ENCODE peak calls at places on chromosomes 12 and 14, in four cellular contexts. One of them, this sample, is unnamed. For H3K4me1, the result is how much of the 10 kb centered on the place peaks cover.

GRCh38 chr14:95979339-95980042 is 59.7 kb upstream of the C14orf132 start:
- DNase-seq in PC-9: no peak
- DNase-seq in testis: no peak
- DNase-seq in ascending aorta: no peak
- DNase-seq in this sample: no peak

GRCh38 chr12:109741286-109741969 is 27.8 kb downstream of the FAM222A start:
- DNase-seq in ascending aorta: peak
- DNase-seq in testis: no peak
- DNase-seq in PC-9: no peak
- DNase-seq in this sample: no peak

GRCh38 chr14:71668942-71669341 is 263.3 kb upstream of the RGS6 start:
- DNase-seq in ascending aorta: no peak
- DNase-seq in testis: no peak
- DNase-seq in PC-9: no peak
- DNase-seq in this sample: no peak

GRCh38 chr12:42611571-42612257 is 22.2 kb upstream of the PRICKLE1 start:
- DNase-seq in ascending aorta: no peak
- DNase-seq in PC-9: no peak
- DNase-seq in testis: no peak
- DNase-seq in this sample: no peak

GRCh38 chr12:6950401-6950801 is 755 bp upstream of the PTPN6 start:
- DNase-seq in PC-9: no peak
- DNase-seq in ascending aorta: no peak
- DNase-seq in testis: no peak
- DNase-seq in this sample: no peak

GRCh38 chr14:96098309-96098998 is 59.3 kb downstream of the C14orf132 start:
- DNase-seq in PC-9: no peak
- DNase-seq in ascending aorta: peak
- DNase-seq in testis: peak
- DNase-seq in this sample: no peak

GRCh38 chr14:94373708-94374107 is 14.7 kb downstream of the SERPINA1 start:
- DNase-seq in ascending aorta: peak
- DNase-seq in PC-9: no peak
- DNase-seq in testis: no peak
- DNase-seq in this sample: no peak

GRCh38 chr12:46664771-46665287 is 161.0 kb downstream of the SLC38A4 start:
- DNase-seq in ascending aorta: no peak
- DNase-seq in testis: no peak
- DNase-seq in PC-9: peak
- DNase-seq in this sample: peak

GRCh38 chr12:127306604-127307215 is 960.3 kb upstream of the TMEM132C start:
- DNase-seq in testis: no peak
- DNase-seq in PC-9: no peak
- DNase-seq in ascending aorta: no peak
- DNase-seq in this sample: no peak

GRCh38 chr14:74886001-74886400 is 4.3 kb downstream of the DLST start:
- DNase-seq in ascending aorta: no peak
- DNase-seq in PC-9: no peak
- DNase-seq in testis: no peak
- DNase-seq in this sample: no peak

GRCh38 chr14:71361335-71361734 is 454.1 kb downstream of the PCNX1 start:
- DNase-seq in testis: no peak
- DNase-seq in PC-9: peak
- DNase-seq in ascending aorta: no peak
- DNase-seq in this sample: no peak

GRCh38 chr12:42750356-42750755 is 160.8 kb upstream of the PRICKLE1 start:
- DNase-seq in PC-9: no peak
- DNase-seq in testis: no peak
- DNase-seq in ascending aorta: no peak
- DNase-seq in this sample: no peak

GRCh38 chr12:59689776-59690175 is 93.9 kb downstream of the SLC16A7 start:
- DNase-seq in ascending aorta: no peak
- DNase-seq in testis: no peak
- DNase-seq in PC-9: no peak
- DNase-seq in this sample: no peak

GRCh38 chr12:10940389-10940788 is 1.3 kb upstream of the TAS2R14 start:
- DNase-seq in testis: no peak
- DNase-seq in PC-9: peak
- DNase-seq in ascending aorta: no peak
- DNase-seq in this sample: no peak

GRCh38 chr14:105842105-105842504 is 315.7 kb downstream of the TMEM121 start:
- DNase-seq in testis: no peak
- DNase-seq in PC-9: no peak
- DNase-seq in ascending aorta: no peak
- DNase-seq in this sample: no peak

GRCh38 chr14:73452341-73453191 is 5.8 kb downstream of the NUMB start:
- DNase-seq in testis: no peak
- DNase-seq in PC-9: no peak
- DNase-seq in ascending aorta: no peak
- DNase-seq in this sample: no peak

GRCh38 chr14:48937796-48938195 is 648.4 kb downstream of the RPS29 start:
- DNase-seq in PC-9: no peak
- DNase-seq in ascending aorta: no peak
- DNase-seq in testis: no peak
- DNase-seq in this sample: no peak

GRCh38 chr12:117599849-117600248 is 238.4 kb upstream of the NOS1 start:
- DNase-seq in testis: no peak
- DNase-seq in ascending aorta: no peak
- DNase-seq in PC-9: no peak
- DNase-seq in this sample: no peak
- H3K27ac ChIP-seq in testis: no peak
- H3K27ac ChIP-seq in ascending aorta: no peak
- H3K27ac ChIP-seq in PC-9: no peak
- H3K27ac ChIP-seq in this sample: no peak

GRCh38 chr12:124578445-124578844 is 11.0 kb upstream of the NCOR2 start:
- DNase-seq in testis: no peak
- DNase-seq in PC-9: no peak
- DNase-seq in ascending aorta: no peak
- DNase-seq in this sample: no peak
- H3K4me1 ChIP-seq in testis: under half
- H3K4me1 ChIP-seq in PC-9: under half
- H3K4me1 ChIP-seq in ascending aorta: under half
- H3K4me1 ChIP-seq in this sample: under half

GRCh38 chr12:107320929-107321618 is 227.7 kb upstream of the CRY1 start:
- DNase-seq in testis: peak
- DNase-seq in ascending aorta: no peak
- DNase-seq in PC-9: peak
- DNase-seq in this sample: peak
- H3K27ac ChIP-seq in testis: no peak
- H3K27ac ChIP-seq in ascending aorta: no peak
- H3K27ac ChIP-seq in PC-9: peak
- H3K27ac ChIP-seq in this sample: peak

DNA sequence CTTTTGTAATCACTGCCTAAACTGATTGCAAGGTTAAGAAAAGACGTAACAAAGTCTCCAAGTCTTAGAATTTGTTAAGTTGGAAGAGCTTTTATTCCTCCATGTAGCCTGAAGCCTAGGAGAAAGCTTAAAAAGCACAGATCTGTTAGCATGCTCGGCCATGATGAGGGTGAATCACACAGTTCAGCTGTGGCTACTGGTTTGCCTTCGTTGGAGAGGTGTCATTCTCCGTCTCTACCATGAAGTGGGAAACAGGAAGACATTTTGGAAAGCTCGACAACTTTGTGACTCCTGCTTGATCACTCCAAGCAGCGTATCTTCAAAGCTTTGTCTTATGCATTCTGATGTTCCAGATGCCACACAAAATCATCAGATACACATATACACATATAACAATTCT is 27.1 kb downstream of the DCP1B start:
- DNase-seq in testis: no peak
- DNase-seq in PC-9: no peak
- DNase-seq in ascending aorta: no peak
- DNase-seq in this sample: no peak
- H3K4me1 ChIP-seq in testis: under half
- H3K4me1 ChIP-seq in PC-9: under half
- H3K4me1 ChIP-seq in ascending aorta: under half
- H3K4me1 ChIP-seq in this sample: under half

DNA sequence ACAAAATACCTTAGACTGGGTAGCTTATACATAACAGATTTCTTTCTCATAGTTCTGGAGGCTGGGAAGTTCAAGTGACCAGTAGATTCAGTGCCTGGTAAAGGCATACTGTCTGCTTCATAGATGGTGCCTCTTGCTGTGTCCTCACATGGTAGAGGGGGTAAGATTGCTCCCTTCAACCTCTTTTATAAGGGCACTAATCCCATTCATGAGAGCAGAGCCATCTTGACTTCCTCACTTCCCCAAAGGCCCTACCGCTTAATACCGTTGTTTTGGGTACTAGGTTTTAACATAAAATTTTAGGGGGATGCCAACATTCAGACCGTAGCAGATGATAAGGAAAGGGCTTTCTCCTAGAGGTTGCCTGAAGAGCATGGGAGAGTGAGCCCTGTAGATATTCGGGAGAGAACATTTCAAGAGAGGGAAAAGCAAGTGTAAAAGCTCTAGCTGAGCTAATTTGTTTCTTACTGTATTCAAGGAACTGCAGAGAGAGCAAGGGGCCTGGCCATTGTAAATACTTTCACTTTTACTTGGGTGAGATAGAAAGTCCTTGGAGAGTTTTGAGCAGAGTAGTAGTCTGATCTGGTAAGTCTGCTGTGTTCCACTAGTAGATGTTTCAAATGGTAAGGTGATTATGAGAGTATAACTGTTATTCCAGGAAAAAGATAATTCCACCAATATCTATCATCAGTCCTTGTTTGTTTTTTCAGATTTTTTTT is 27.3 kb downstream of the FRS2 start:
- DNase-seq in PC-9: no peak
- DNase-seq in testis: no peak
- DNase-seq in ascending aorta: no peak
- DNase-seq in this sample: peak
- H3K27ac ChIP-seq in PC-9: no peak
- H3K27ac ChIP-seq in testis: no peak
- H3K27ac ChIP-seq in ascending aorta: no peak
- H3K27ac ChIP-seq in this sample: no peak

GRCh38 chr14:21100931-21101330 is at the start of gene TMEM253:
- DNase-seq in PC-9: no peak
- DNase-seq in ascending aorta: peak
- DNase-seq in testis: no peak
- DNase-seq in this sample: no peak

GRCh38 chr14:21098134-21098891 is at the start of gene ZNF219:
- DNase-seq in PC-9: peak
- DNase-seq in ascending aorta: peak
- DNase-seq in testis: peak
- DNase-seq in this sample: no peak

GRCh38 chr14:21099596-21099985 is 1.1 kb upstream of the ZNF219 start:
- DNase-seq in ascending aorta: peak
- DNase-seq in PC-9: no peak
- DNase-seq in testis: no peak
- DNase-seq in this sample: no peak

GRCh38 chr14:21097616-21098133 is 780 bp downstream of the ZNF219 start:
- DNase-seq in PC-9: no peak
- DNase-seq in testis: peak
- DNase-seq in ascending aorta: peak
- DNase-seq in this sample: no peak

GRCh38 chr14:21098892-21099595 is 589 bp upstream of the ZNF219 start:
- DNase-seq in testis: peak
- DNase-seq in ascending aorta: peak
- DNase-seq in PC-9: no peak
- DNase-seq in this sample: no peak
- H3K4me1 ChIP-seq in testis: under half
- H3K4me1 ChIP-seq in ascending aorta: under half
- H3K4me1 ChIP-seq in PC-9: under half
- H3K4me1 ChIP-seq in this sample: under half

GRCh38 chr14:55303646-55304277 is 32.5 kb downstream of the FBXO34 start:
- DNase-seq in PC-9: no peak
- DNase-seq in ascending aorta: no peak
- DNase-seq in testis: no peak
- DNase-seq in this sample: peak
- H3K27ac ChIP-seq in PC-9: no peak
- H3K27ac ChIP-seq in ascending aorta: no peak
- H3K27ac ChIP-seq in testis: no peak
- H3K27ac ChIP-seq in this sample: peak

DNA sequence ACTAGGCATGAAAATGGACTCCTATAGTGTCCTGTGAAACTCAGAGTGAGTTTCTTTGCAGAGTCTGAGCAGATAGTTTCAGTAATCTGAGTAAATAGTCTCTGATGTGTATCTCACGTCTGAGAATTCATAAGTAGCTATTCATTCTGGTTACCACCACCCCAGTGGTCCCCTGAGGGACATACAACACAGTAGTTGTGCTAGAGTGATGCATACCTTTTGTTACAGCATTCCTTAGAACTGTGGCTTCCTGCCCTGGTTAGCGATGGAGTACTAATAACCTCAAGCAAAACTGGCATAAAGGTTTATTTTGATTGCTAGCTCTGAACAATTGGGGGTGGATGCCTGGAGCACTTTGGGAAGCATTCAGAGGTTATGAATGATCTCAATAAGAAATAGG is 114.7 kb downstream of the DAAM1 start:
- DNase-seq in testis: no peak
- DNase-seq in ascending aorta: no peak
- DNase-seq in PC-9: peak
- DNase-seq in this sample: no peak
- H3K4me1 ChIP-seq in testis: under half
- H3K4me1 ChIP-seq in ascending aorta: under half
- H3K4me1 ChIP-seq in PC-9: under half
- H3K4me1 ChIP-seq in this sample: under half

GRCh38 chr12:120069278-120069677 is 47.3 kb downstream of the RAB35 start:
- DNase-seq in PC-9: no peak
- DNase-seq in ascending aorta: no peak
- DNase-seq in testis: no peak
- DNase-seq in this sample: no peak
- H3K27ac ChIP-seq in PC-9: no peak
- H3K27ac ChIP-seq in ascending aorta: no peak
- H3K27ac ChIP-seq in testis: no peak
- H3K27ac ChIP-seq in this sample: no peak

DNA sequence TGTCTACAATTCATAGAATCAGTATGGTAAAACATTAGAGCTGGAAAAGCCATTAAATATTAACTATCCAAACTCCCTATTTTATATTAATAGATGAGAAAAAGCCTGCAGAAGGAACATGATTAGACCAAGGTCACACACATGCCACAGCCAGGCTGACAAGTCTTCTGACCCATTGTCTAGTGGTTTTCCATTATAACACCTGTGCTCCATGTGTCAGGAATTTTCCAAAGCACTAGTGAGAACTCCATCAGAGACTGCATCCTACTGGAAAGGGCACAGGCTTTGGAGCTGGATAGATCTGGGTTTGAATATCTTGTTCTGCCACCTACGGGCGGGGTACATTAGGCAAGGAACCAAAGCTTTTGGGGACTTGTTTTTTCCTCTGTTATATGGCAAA is 325.5 kb downstream of the RAD51B start:
- DNase-seq in testis: no peak
- DNase-seq in ascending aorta: no peak
- DNase-seq in PC-9: no peak
- DNase-seq in this sample: no peak
- H3K4me1 ChIP-seq in testis: under half
- H3K4me1 ChIP-seq in ascending aorta: under half
- H3K4me1 ChIP-seq in PC-9: half or more
- H3K4me1 ChIP-seq in this sample: under half